ENCODE peak calls at places on chromosome 1, in six cellular contexts. Q is right lobe of liver, P is endothelial cell of umbilical vein, K is uterus, I is stomach, X is GM12892. J is an unnamed sample.
A peak's percentile ranks its signal among the peaks of the same experiment; 100 is the strongest.

GRCh38 chr1:29380532-29380931 is 144.2 kb downstream of the PTPRU start:
- DNase-seq in Q (no peak), P (no peak), X (no peak), I (no peak), K (no peak), J (no peak)

GRCh38 chr1:176559474-176560390 is 96.8 kb downstream of the PAPPA2 start:
- DNase-seq in Q (no peak), I (peak; percentile 40), K (peak; percentile 46), X (peak; percentile 32), P (peak; percentile 27), J (peak; percentile 41)

GRCh38 chr1:11938722-11939526 is 4.4 kb downstream of the PLOD1 start:
- DNase-seq in I (no peak), X (no peak), K (peak; percentile 55), P (no peak), Q (no peak), J (peak; percentile 50)

GRCh38 chr1:157181790-157182189 is 43.6 kb upstream of the ETV3 start:
- DNase-seq in K (no peak), Q (no peak), P (no peak), X (peak; percentile 33), I (no peak), J (no peak)

GRCh38 chr1:230937370-230937769 is 41.3 kb downstream of the TTC13 start:
- DNase-seq in K (no peak), X (no peak), Q (no peak), P (no peak), I (no peak), J (no peak)

GRCh38 chr1:16204634-16205332 is 7.7 kb downstream of the ARHGEF19 start:
- DNase-seq in X (no peak), K (no peak), P (peak; percentile 21), Q (no peak), I (peak; percentile 50), J (no peak)

GRCh38 chr1:160705176-160705745 is 6.4 kb downstream of the CD48 start:
- DNase-seq in Q (no peak), I (no peak), X (no peak), P (no peak), K (no peak), J (no peak)

GRCh38 chr1:183318433-183318832 is 99.7 kb downstream of the NMNAT2 start:
- DNase-seq in X (peak; percentile 25), P (peak; percentile 61), I (peak; percentile 42), Q (peak; percentile 74), K (peak; percentile 85), J (peak; percentile 47)

GRCh38 chr1:116755036-116755435 is 806 bp downstream of the CD2 start:
- DNase-seq in X (no peak), K (no peak), Q (no peak), I (no peak), P (no peak), J (no peak)

GRCh38 chr1:92168657-92169056 is 49.1 kb upstream of the C1orf146 start:
- DNase-seq in Q (no peak), X (no peak), I (no peak), K (no peak), P (no peak), J (no peak)

GRCh38 chr1:229374485-229374884 is 31.6 kb upstream of the CCSAP start:
- DNase-seq in X (no peak), P (no peak), I (no peak), K (no peak), Q (no peak), J (no peak)

GRCh38 chr1:233269656-233270055 is 25.9 kb downstream of the PCNX2 start:
- DNase-seq in K (no peak), I (no peak), Q (no peak), P (no peak), X (no peak), J (no peak)

GRCh38 chr1:246091477-246091876 is 415.6 kb downstream of the SMYD3 start:
- DNase-seq in K (no peak), X (no peak), P (no peak), Q (no peak), I (no peak), J (no peak)

GRCh38 chr1:63940440-63940839 is 166.6 kb downstream of the ROR1 start:
- DNase-seq in I (no peak), X (no peak), Q (no peak), K (no peak), P (no peak), J (no peak)

GRCh38 chr1:204746838-204747442 is 61.4 kb upstream of the LRRN2 start:
- DNase-seq in X (no peak), K (peak; percentile 21), P (peak; percentile 43), Q (peak; percentile 37), I (peak; percentile 48), J (peak; percentile 24)

GRCh38 chr1:203419558-203419957 is 56.0 kb upstream of the PRELP start:
- DNase-seq in P (no peak), Q (no peak), I (no peak), X (no peak), K (no peak), J (no peak)

GRCh38 chr1:152356736-152357135 is 3.1 kb downstream of the FLG2 start:
- DNase-seq in Q (no peak), K (no peak), P (no peak), X (no peak), I (no peak), J (no peak)

GRCh38 chr1:155008015-155008941 is 5.7 kb downstream of the ZBTB7B start:
- DNase-seq in P (no peak), K (no peak), Q (peak; percentile 48), X (no peak), I (no peak), J (no peak)
- TF ChIP-seq POLR2A in P (no peak), K (no peak), Q (no peak), X (no peak), I (no peak), J (no peak)

GRCh38 chr1:169109561-169110134 is 3.2 kb downstream of the ATP1B1 start:
- DNase-seq in X (no peak), Q (peak; percentile 51), P (peak; percentile 68), I (peak; percentile 87), K (peak; percentile 53), J (peak; percentile 55)
- TF ChIP-seq POLR2A in X (no peak), Q (peak; percentile 81), P (no peak), I (peak; percentile 37), K (no peak), J (no peak)

DNA sequence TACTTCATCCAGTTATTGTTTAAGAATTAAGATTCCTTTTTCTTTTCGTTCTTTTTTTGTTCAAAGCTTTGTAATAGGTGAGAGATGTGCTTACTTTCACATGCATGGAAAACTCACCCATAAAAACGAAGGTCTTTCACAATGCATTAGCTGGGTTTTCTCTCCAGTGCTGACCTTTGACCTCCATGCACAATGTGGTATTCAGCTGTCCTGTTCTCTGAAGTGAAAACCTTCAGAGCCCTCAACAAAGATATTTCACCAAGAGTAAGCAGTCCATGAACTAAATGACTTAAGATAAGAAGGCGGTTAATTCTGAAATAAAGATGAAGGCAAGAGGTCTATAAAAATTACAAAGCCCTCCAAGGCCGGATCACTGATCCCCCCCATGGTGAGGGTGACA is 77.1 kb upstream of the IPO9 start:
- DNase-seq in I (no peak), K (no peak), Q (no peak), X (no peak), P (peak; percentile 26), J (no peak)
- TF ChIP-seq POLR2A in I (no peak), K (no peak), Q (no peak), X (no peak), P (no peak), J (no peak)

GRCh38 chr1:94854458-94855306 is 34.5 kb downstream of the SLC44A3 start:
- DNase-seq in X (peak; percentile 66), Q (peak; percentile 84), K (peak; percentile 88), P (peak; percentile 94), I (peak; percentile 87), J (peak; percentile 80)
- TF ChIP-seq POLR2A in X (no peak), Q (no peak), K (no peak), P (peak; percentile 48), I (no peak), J (peak; percentile 17)

GRCh38 chr1:20633190-20634064 is at the start of gene PINK1:
- DNase-seq in X (peak; percentile 76), P (peak; percentile 87), Q (peak; percentile 88), I (peak; percentile 84), K (peak; percentile 89), J (peak; percentile 54)
- TF ChIP-seq POLR2A in X (no peak), P (peak; percentile 60), Q (peak; percentile 96), I (no peak), K (peak; percentile 90), J (peak; percentile 41)

GRCh38 chr1:66334311-66334710 is 199.6 kb upstream of the SGIP1 start:
- DNase-seq in Q (no peak), X (no peak), K (no peak), P (peak; percentile 66), I (no peak), J (no peak)
- TF ChIP-seq POLR2A in Q (no peak), X (no peak), K (no peak), P (no peak), I (no peak), J (no peak)

J was measured in H54.